ENCODE peak calls at places on chromosomes 16 and 17, in four cellular contexts. One of them, this sample, is unnamed.

GRCh38 chr17:72588961-72589360 is 468.1 kb downstream of the SOX9 start:
- DNase-seq in stimulated activated CD8-positive, alpha-beta memory T cell treated with anti-CD3 and anti-CD28 coated beads, Interleukin-15, amount 100 ng/mL, for 1 hour: no peak
- DNase-seq in activated CD4-positive, alpha-beta T cell treated with anti-CD3 and anti-CD28 coated beads for 48 hours: peak; percentile 15
- DNase-seq in lung: peak; percentile 71
- DNase-seq in this sample: no peak

GRCh38 chr17:78130439-78131101 is at the start of gene TMC8:
- DNase-seq in stimulated activated CD8-positive, alpha-beta memory T cell treated with anti-CD3 and anti-CD28 coated beads, Interleukin-15, amount 100 ng/mL, for 1 hour: peak; percentile 53
- DNase-seq in activated CD4-positive, alpha-beta T cell treated with anti-CD3 and anti-CD28 coated beads for 48 hours: peak; percentile 81
- DNase-seq in lung: peak; percentile 61
- DNase-seq in this sample: no peak

GRCh38 chr17:38418693-38419507 is 9.4 kb upstream of the ARHGAP23 start:
- DNase-seq in stimulated activated CD8-positive, alpha-beta memory T cell treated with anti-CD3 and anti-CD28 coated beads, Interleukin-15, amount 100 ng/mL, for 1 hour: no peak
- DNase-seq in activated CD4-positive, alpha-beta T cell treated with anti-CD3 and anti-CD28 coated beads for 48 hours: no peak
- DNase-seq in lung: no peak
- DNase-seq in this sample: no peak

GRCh38 chr17:17685775-17686291 is 4.6 kb downstream of the RAI1 start:
- DNase-seq in stimulated activated CD8-positive, alpha-beta memory T cell treated with anti-CD3 and anti-CD28 coated beads, Interleukin-15, amount 100 ng/mL, for 1 hour: no peak
- DNase-seq in activated CD4-positive, alpha-beta T cell treated with anti-CD3 and anti-CD28 coated beads for 48 hours: no peak
- DNase-seq in lung: peak; percentile 60
- DNase-seq in this sample: no peak

GRCh38 chr17:58092101-58092796 is 9.0 kb downstream of the DYNLL2 start:
- DNase-seq in stimulated activated CD8-positive, alpha-beta memory T cell treated with anti-CD3 and anti-CD28 coated beads, Interleukin-15, amount 100 ng/mL, for 1 hour: no peak
- DNase-seq in activated CD4-positive, alpha-beta T cell treated with anti-CD3 and anti-CD28 coated beads for 48 hours: no peak
- DNase-seq in lung: no peak
- DNase-seq in this sample: no peak

GRCh38 chr17:1362065-1362848 is 37.8 kb downstream of the YWHAE start:
- DNase-seq in stimulated activated CD8-positive, alpha-beta memory T cell treated with anti-CD3 and anti-CD28 coated beads, Interleukin-15, amount 100 ng/mL, for 1 hour: no peak
- DNase-seq in activated CD4-positive, alpha-beta T cell treated with anti-CD3 and anti-CD28 coated beads for 48 hours: peak; percentile 43
- DNase-seq in lung: no peak
- DNase-seq in this sample: no peak

GRCh38 chr17:78802459-78802858 is 20.4 kb upstream of the CYTH1 start:
- DNase-seq in stimulated activated CD8-positive, alpha-beta memory T cell treated with anti-CD3 and anti-CD28 coated beads, Interleukin-15, amount 100 ng/mL, for 1 hour: no peak
- DNase-seq in activated CD4-positive, alpha-beta T cell treated with anti-CD3 and anti-CD28 coated beads for 48 hours: no peak
- DNase-seq in lung: no peak
- DNase-seq in this sample: no peak

GRCh38 chr16:46801428-46802049 is 29.4 kb downstream of the C16orf87 start:
- DNase-seq in stimulated activated CD8-positive, alpha-beta memory T cell treated with anti-CD3 and anti-CD28 coated beads, Interleukin-15, amount 100 ng/mL, for 1 hour: no peak
- DNase-seq in activated CD4-positive, alpha-beta T cell treated with anti-CD3 and anti-CD28 coated beads for 48 hours: no peak
- DNase-seq in lung: no peak
- DNase-seq in this sample: no peak

GRCh38 chr16:67872631-67873434 is at the start of gene EDC4:
- DNase-seq in stimulated activated CD8-positive, alpha-beta memory T cell treated with anti-CD3 and anti-CD28 coated beads, Interleukin-15, amount 100 ng/mL, for 1 hour: peak; percentile 76
- DNase-seq in activated CD4-positive, alpha-beta T cell treated with anti-CD3 and anti-CD28 coated beads for 48 hours: peak; percentile 92
- DNase-seq in lung: peak; percentile 87
- DNase-seq in this sample: peak; percentile 10

GRCh38 chr17:6712058-6712853 is 913 bp downstream of the SLC13A5 start:
- DNase-seq in stimulated activated CD8-positive, alpha-beta memory T cell treated with anti-CD3 and anti-CD28 coated beads, Interleukin-15, amount 100 ng/mL, for 1 hour: no peak
- DNase-seq in activated CD4-positive, alpha-beta T cell treated with anti-CD3 and anti-CD28 coated beads for 48 hours: no peak
- DNase-seq in lung: no peak
- DNase-seq in this sample: no peak

GRCh38 chr16:31452631-31453106 is 6.6 kb upstream of the ARMC5 start:
- DNase-seq in stimulated activated CD8-positive, alpha-beta memory T cell treated with anti-CD3 and anti-CD28 coated beads, Interleukin-15, amount 100 ng/mL, for 1 hour: no peak
- DNase-seq in activated CD4-positive, alpha-beta T cell treated with anti-CD3 and anti-CD28 coated beads for 48 hours: no peak
- DNase-seq in lung: no peak
- DNase-seq in this sample: peak; percentile 82

GRCh38 chr17:63762106-63763078 is 11.0 kb downstream of the CCDC47 start:
- DNase-seq in stimulated activated CD8-positive, alpha-beta memory T cell treated with anti-CD3 and anti-CD28 coated beads, Interleukin-15, amount 100 ng/mL, for 1 hour: no peak
- DNase-seq in activated CD4-positive, alpha-beta T cell treated with anti-CD3 and anti-CD28 coated beads for 48 hours: no peak
- DNase-seq in lung: no peak
- DNase-seq in this sample: no peak

GRCh38 chr17:74815067-74815466 is 38.9 kb upstream of the NAT9 start:
- DNase-seq in stimulated activated CD8-positive, alpha-beta memory T cell treated with anti-CD3 and anti-CD28 coated beads, Interleukin-15, amount 100 ng/mL, for 1 hour: no peak
- DNase-seq in activated CD4-positive, alpha-beta T cell treated with anti-CD3 and anti-CD28 coated beads for 48 hours: no peak
- DNase-seq in lung: no peak
- DNase-seq in this sample: no peak

GRCh38 chr17:83195330-83196087 is 116.1 kb downstream of the METRNL start:
- DNase-seq in stimulated activated CD8-positive, alpha-beta memory T cell treated with anti-CD3 and anti-CD28 coated beads, Interleukin-15, amount 100 ng/mL, for 1 hour: no peak
- DNase-seq in activated CD4-positive, alpha-beta T cell treated with anti-CD3 and anti-CD28 coated beads for 48 hours: peak; percentile 2
- DNase-seq in lung: no peak
- DNase-seq in this sample: no peak

GRCh38 chr16:8703693-8704092 is 29.3 kb downstream of the ABAT start:
- DNase-seq in stimulated activated CD8-positive, alpha-beta memory T cell treated with anti-CD3 and anti-CD28 coated beads, Interleukin-15, amount 100 ng/mL, for 1 hour: no peak
- DNase-seq in activated CD4-positive, alpha-beta T cell treated with anti-CD3 and anti-CD28 coated beads for 48 hours: no peak
- DNase-seq in lung: no peak
- DNase-seq in this sample: no peak

GRCh38 chr17:67050476-67051154 is 6.3 kb downstream of the CACNG1 start:
- DNase-seq in stimulated activated CD8-positive, alpha-beta memory T cell treated with anti-CD3 and anti-CD28 coated beads, Interleukin-15, amount 100 ng/mL, for 1 hour: no peak
- DNase-seq in activated CD4-positive, alpha-beta T cell treated with anti-CD3 and anti-CD28 coated beads for 48 hours: no peak
- DNase-seq in lung: no peak
- DNase-seq in this sample: no peak

GRCh38 chr16:57825298-57826039 is 23.2 kb upstream of the KIFC3 start:
- DNase-seq in stimulated activated CD8-positive, alpha-beta memory T cell treated with anti-CD3 and anti-CD28 coated beads, Interleukin-15, amount 100 ng/mL, for 1 hour: no peak
- DNase-seq in activated CD4-positive, alpha-beta T cell treated with anti-CD3 and anti-CD28 coated beads for 48 hours: no peak
- DNase-seq in lung: no peak
- DNase-seq in this sample: no peak

GRCh38 chr17:62164712-62165377 is 99.8 kb upstream of the MED13 start:
- DNase-seq in stimulated activated CD8-positive, alpha-beta memory T cell treated with anti-CD3 and anti-CD28 coated beads, Interleukin-15, amount 100 ng/mL, for 1 hour: no peak
- DNase-seq in activated CD4-positive, alpha-beta T cell treated with anti-CD3 and anti-CD28 coated beads for 48 hours: no peak
- DNase-seq in lung: no peak
- DNase-seq in this sample: no peak

GRCh38 chr16:30004424-30004776 is 6.4 kb downstream of the DOC2A start:
- DNase-seq in stimulated activated CD8-positive, alpha-beta memory T cell treated with anti-CD3 and anti-CD28 coated beads, Interleukin-15, amount 100 ng/mL, for 1 hour: no peak
- DNase-seq in activated CD4-positive, alpha-beta T cell treated with anti-CD3 and anti-CD28 coated beads for 48 hours: no peak
- DNase-seq in lung: no peak
- DNase-seq in this sample: no peak

GRCh38 chr16:19005561-19006445 is 22.1 kb downstream of the TMC7 start:
- DNase-seq in stimulated activated CD8-positive, alpha-beta memory T cell treated with anti-CD3 and anti-CD28 coated beads, Interleukin-15, amount 100 ng/mL, for 1 hour: no peak
- DNase-seq in activated CD4-positive, alpha-beta T cell treated with anti-CD3 and anti-CD28 coated beads for 48 hours: no peak
- DNase-seq in lung: no peak
- DNase-seq in this sample: no peak